ENCODE peak calls at places on chromosomes 2 and 18, in nine cellular contexts. One of them, this sample, is unnamed.

GRCh38 chr2:207474871-207475485 is 54.8 kb upstream of the CREB1 start:
- DNase-seq in colonic mucosa: peak; percentile 39
- DNase-seq in lower lobe of right lung: no peak
- DNase-seq in MM.1S: peak; percentile 52
- DNase-seq in cardiac muscle cell: peak; percentile 75
- DNase-seq in IMR-90: peak; percentile 68
- DNase-seq in heart left ventricle: no peak
- DNase-seq in mesendoderm: peak; percentile 61
- DNase-seq in fibroblast of mammary gland: peak; percentile 77
- DNase-seq in this sample: no peak

GRCh38 chr2:240213476-240214391 is 73.3 kb upstream of the OTOS start:
- DNase-seq in IMR-90: no peak
- DNase-seq in heart left ventricle: peak; percentile 58
- DNase-seq in mesendoderm: no peak
- DNase-seq in cardiac muscle cell: no peak
- DNase-seq in colonic mucosa: no peak
- DNase-seq in lower lobe of right lung: no peak
- DNase-seq in fibroblast of mammary gland: no peak
- DNase-seq in MM.1S: no peak
- DNase-seq in this sample: no peak

GRCh38 chr2:69798466-69798908 is 31.0 kb upstream of the GMCL1 start:
- DNase-seq in IMR-90: peak; percentile 24
- DNase-seq in cardiac muscle cell: no peak
- DNase-seq in colonic mucosa: no peak
- DNase-seq in heart left ventricle: no peak
- DNase-seq in fibroblast of mammary gland: peak; percentile 53
- DNase-seq in mesendoderm: peak; percentile 77
- DNase-seq in lower lobe of right lung: no peak
- DNase-seq in MM.1S: peak; percentile 29
- DNase-seq in this sample: no peak

GRCh38 chr18:79735071-79735980 is 55.7 kb downstream of the CTDP1 start:
- DNase-seq in cardiac muscle cell: no peak
- DNase-seq in MM.1S: no peak
- DNase-seq in fibroblast of mammary gland: no peak
- DNase-seq in colonic mucosa: no peak
- DNase-seq in heart left ventricle: no peak
- DNase-seq in lower lobe of right lung: peak; percentile 43
- DNase-seq in mesendoderm: no peak
- DNase-seq in IMR-90: no peak
- DNase-seq in this sample: no peak

GRCh38 chr2:9897331-9897737 is 54.1 kb downstream of the TAF1B start:
- DNase-seq in lower lobe of right lung: no peak
- DNase-seq in mesendoderm: peak; percentile 29
- DNase-seq in MM.1S: no peak
- DNase-seq in cardiac muscle cell: peak; percentile 93
- DNase-seq in heart left ventricle: peak; percentile 57
- DNase-seq in fibroblast of mammary gland: peak; percentile 99
- DNase-seq in IMR-90: peak; percentile 96
- DNase-seq in colonic mucosa: peak; percentile 50
- DNase-seq in this sample: peak; percentile 73

GRCh38 chr2:152743004-152743403 is 24.6 kb downstream of the ARL6IP6 start:
- DNase-seq in lower lobe of right lung: no peak
- DNase-seq in colonic mucosa: no peak
- DNase-seq in fibroblast of mammary gland: peak; percentile 14
- DNase-seq in IMR-90: no peak
- DNase-seq in cardiac muscle cell: peak; percentile 16
- DNase-seq in mesendoderm: peak; percentile 36
- DNase-seq in heart left ventricle: no peak
- DNase-seq in MM.1S: peak; percentile 32
- DNase-seq in this sample: no peak

GRCh38 chr18:42274488-42275137 is 319.6 kb downstream of the PIK3C3 start:
- DNase-seq in MM.1S: peak; percentile 18
- DNase-seq in colonic mucosa: no peak
- DNase-seq in cardiac muscle cell: peak; percentile 64
- DNase-seq in heart left ventricle: no peak
- DNase-seq in IMR-90: peak; percentile 10
- DNase-seq in lower lobe of right lung: no peak
- DNase-seq in fibroblast of mammary gland: peak; percentile 35
- DNase-seq in mesendoderm: peak; percentile 70
- DNase-seq in this sample: no peak

GRCh38 chr18:46677609-46678470 is 20.8 kb upstream of the LOXHD1 start:
- DNase-seq in lower lobe of right lung: no peak
- DNase-seq in cardiac muscle cell: no peak
- DNase-seq in heart left ventricle: no peak
- DNase-seq in mesendoderm: peak; percentile 53
- DNase-seq in MM.1S: no peak
- DNase-seq in fibroblast of mammary gland: peak; percentile 37
- DNase-seq in colonic mucosa: no peak
- DNase-seq in IMR-90: no peak
- DNase-seq in this sample: peak; percentile 35

GRCh38 chr2:216683846-216684245 is 11.5 kb downstream of the IGFBP5 start:
- DNase-seq in fibroblast of mammary gland: peak; percentile 98
- DNase-seq in mesendoderm: no peak
- DNase-seq in lower lobe of right lung: no peak
- DNase-seq in cardiac muscle cell: peak; percentile 98
- DNase-seq in heart left ventricle: no peak
- DNase-seq in colonic mucosa: no peak
- DNase-seq in IMR-90: peak; percentile 94
- DNase-seq in MM.1S: no peak
- DNase-seq in this sample: no peak

GRCh38 chr2:237492137-237492890 is 5.3 kb downstream of the MLPH start:
- DNase-seq in heart left ventricle: no peak
- DNase-seq in cardiac muscle cell: no peak
- DNase-seq in MM.1S: no peak
- DNase-seq in IMR-90: no peak
- DNase-seq in mesendoderm: no peak
- DNase-seq in lower lobe of right lung: no peak
- DNase-seq in colonic mucosa: no peak
- DNase-seq in fibroblast of mammary gland: peak; percentile 72
- DNase-seq in this sample: no peak

GRCh38 chr2:226644342-226644957 is 155.2 kb downstream of the IRS1 start:
- DNase-seq in cardiac muscle cell: peak; percentile 71
- DNase-seq in mesendoderm: no peak
- DNase-seq in heart left ventricle: no peak
- DNase-seq in MM.1S: no peak
- DNase-seq in IMR-90: peak; percentile 87
- DNase-seq in colonic mucosa: no peak
- DNase-seq in lower lobe of right lung: no peak
- DNase-seq in fibroblast of mammary gland: peak; percentile 89
- DNase-seq in this sample: no peak

GRCh38 chr2:68766378-68766845 is 31.8 kb downstream of the ARHGAP25 start:
- DNase-seq in fibroblast of mammary gland: no peak
- DNase-seq in colonic mucosa: peak; percentile 44
- DNase-seq in MM.1S: peak; percentile 84
- DNase-seq in lower lobe of right lung: peak; percentile 81
- DNase-seq in cardiac muscle cell: peak; percentile 93
- DNase-seq in heart left ventricle: no peak
- DNase-seq in mesendoderm: peak; percentile 34
- DNase-seq in IMR-90: peak; percentile 73
- DNase-seq in this sample: no peak

GRCh38 chr2:68765739-68766377 is 31.2 kb downstream of the ARHGAP25 start:
- DNase-seq in mesendoderm: peak; percentile 47
- DNase-seq in cardiac muscle cell: peak; percentile 34
- DNase-seq in lower lobe of right lung: no peak
- DNase-seq in MM.1S: peak; percentile 30
- DNase-seq in colonic mucosa: peak; percentile 8
- DNase-seq in heart left ventricle: no peak
- DNase-seq in IMR-90: peak; percentile 75
- DNase-seq in fibroblast of mammary gland: peak; percentile 26
- DNase-seq in this sample: no peak

GRCh38 chr2:68762665-68763064 is 28.1 kb downstream of the ARHGAP25 start:
- DNase-seq in fibroblast of mammary gland: no peak
- DNase-seq in mesendoderm: no peak
- DNase-seq in colonic mucosa: peak; percentile 5
- DNase-seq in lower lobe of right lung: no peak
- DNase-seq in cardiac muscle cell: peak; percentile 79
- DNase-seq in MM.1S: peak; percentile 84
- DNase-seq in IMR-90: peak; percentile 79
- DNase-seq in heart left ventricle: no peak
- DNase-seq in this sample: no peak

GRCh38 chr2:68764041-68764780 is 29.6 kb downstream of the ARHGAP25 start:
- DNase-seq in fibroblast of mammary gland: peak; percentile 15
- DNase-seq in mesendoderm: no peak
- DNase-seq in colonic mucosa: peak; percentile 17
- DNase-seq in MM.1S: no peak
- DNase-seq in cardiac muscle cell: no peak
- DNase-seq in IMR-90: peak; percentile 41
- DNase-seq in heart left ventricle: no peak
- DNase-seq in lower lobe of right lung: no peak
- DNase-seq in this sample: no peak

GRCh38 chr2:68764781-68765385 is 30.3 kb downstream of the ARHGAP25 start:
- DNase-seq in colonic mucosa: peak; percentile 15
- DNase-seq in cardiac muscle cell: peak; percentile 86
- DNase-seq in IMR-90: peak; percentile 92
- DNase-seq in MM.1S: no peak
- DNase-seq in lower lobe of right lung: no peak
- DNase-seq in mesendoderm: no peak
- DNase-seq in fibroblast of mammary gland: no peak
- DNase-seq in heart left ventricle: no peak
- DNase-seq in this sample: no peak
- H3K4me3 ChIP-seq in colonic mucosa: no peak overlapping the region
- H3K4me3 ChIP-seq in cardiac muscle cell: no peak overlapping the region
- H3K4me3 ChIP-seq in IMR-90: peak overlapping the region; percentile 7
- H3K4me3 ChIP-seq in MM.1S: peak overlapping the region; percentile 11
- H3K4me3 ChIP-seq in lower lobe of right lung: peak overlapping the region; percentile 12
- H3K4me3 ChIP-seq in mesendoderm: no peak overlapping the region
- H3K4me3 ChIP-seq in fibroblast of mammary gland: no peak overlapping the region
- H3K4me3 ChIP-seq in heart left ventricle: no peak overlapping the region
- H3K4me3 ChIP-seq in this sample: no peak overlapping the region

GRCh38 chr2:124049136-124049535 is 24.0 kb downstream of the CNTNAP5 start:
- DNase-seq in MM.1S: no peak
- DNase-seq in mesendoderm: no peak
- DNase-seq in colonic mucosa: no peak
- DNase-seq in IMR-90: no peak
- DNase-seq in fibroblast of mammary gland: no peak
- DNase-seq in heart left ventricle: no peak
- DNase-seq in lower lobe of right lung: no peak
- DNase-seq in cardiac muscle cell: no peak
- DNase-seq in this sample: no peak

GRCh38 chr2:124048102-124048501 is 23.0 kb downstream of the CNTNAP5 start:
- DNase-seq in mesendoderm: no peak
- DNase-seq in lower lobe of right lung: no peak
- DNase-seq in cardiac muscle cell: no peak
- DNase-seq in colonic mucosa: no peak
- DNase-seq in fibroblast of mammary gland: no peak
- DNase-seq in heart left ventricle: no peak
- DNase-seq in IMR-90: no peak
- DNase-seq in MM.1S: no peak
- DNase-seq in this sample: no peak

GRCh38 chr2:124046332-124046731 is 21.2 kb downstream of the CNTNAP5 start:
- DNase-seq in MM.1S: no peak
- DNase-seq in IMR-90: no peak
- DNase-seq in heart left ventricle: no peak
- DNase-seq in mesendoderm: no peak
- DNase-seq in lower lobe of right lung: no peak
- DNase-seq in fibroblast of mammary gland: no peak
- DNase-seq in colonic mucosa: no peak
- DNase-seq in cardiac muscle cell: no peak
- DNase-seq in this sample: no peak

GRCh38 chr2:124048664-124049063 is 23.6 kb downstream of the CNTNAP5 start:
- DNase-seq in colonic mucosa: no peak
- DNase-seq in IMR-90: no peak
- DNase-seq in fibroblast of mammary gland: no peak
- DNase-seq in MM.1S: no peak
- DNase-seq in lower lobe of right lung: no peak
- DNase-seq in mesendoderm: no peak
- DNase-seq in cardiac muscle cell: no peak
- DNase-seq in heart left ventricle: no peak
- DNase-seq in this sample: no peak

GRCh38 chr2:124050833-124051497 is 25.9 kb downstream of the CNTNAP5 start:
- DNase-seq in mesendoderm: no peak
- DNase-seq in heart left ventricle: no peak
- DNase-seq in colonic mucosa: no peak
- DNase-seq in MM.1S: no peak
- DNase-seq in fibroblast of mammary gland: no peak
- DNase-seq in IMR-90: no peak
- DNase-seq in lower lobe of right lung: no peak
- DNase-seq in cardiac muscle cell: no peak
- DNase-seq in this sample: no peak
- H3K4me3 ChIP-seq in mesendoderm: no peak overlapping the region
- H3K4me3 ChIP-seq in heart left ventricle: no peak overlapping the region
- H3K4me3 ChIP-seq in colonic mucosa: no peak overlapping the region
- H3K4me3 ChIP-seq in MM.1S: no peak overlapping the region
- H3K4me3 ChIP-seq in fibroblast of mammary gland: no peak overlapping the region
- H3K4me3 ChIP-seq in IMR-90: no peak overlapping the region
- H3K4me3 ChIP-seq in lower lobe of right lung: no peak overlapping the region
- H3K4me3 ChIP-seq in cardiac muscle cell: no peak overlapping the region
- H3K4me3 ChIP-seq in this sample: no peak overlapping the region

GRCh38 chr18:58866261-58867232 is 1.9 kb downstream of the ZNF532 start:
- DNase-seq in fibroblast of mammary gland: no peak
- DNase-seq in lower lobe of right lung: no peak
- DNase-seq in mesendoderm: no peak
- DNase-seq in IMR-90: no peak
- DNase-seq in colonic mucosa: no peak
- DNase-seq in MM.1S: no peak
- DNase-seq in cardiac muscle cell: no peak
- DNase-seq in heart left ventricle: no peak
- DNase-seq in this sample: no peak

GRCh38 chr18:58867281-58867961 is 2.7 kb downstream of the ZNF532 start:
- DNase-seq in IMR-90: no peak
- DNase-seq in mesendoderm: peak; percentile 98
- DNase-seq in lower lobe of right lung: no peak
- DNase-seq in heart left ventricle: no peak
- DNase-seq in MM.1S: no peak
- DNase-seq in colonic mucosa: no peak
- DNase-seq in fibroblast of mammary gland: no peak
- DNase-seq in cardiac muscle cell: no peak
- DNase-seq in this sample: no peak

GRCh38 chr18:58863539-58864145 is 1.0 kb upstream of the ZNF532 start:
- DNase-seq in lower lobe of right lung: peak; percentile 71
- DNase-seq in IMR-90: peak; percentile 30
- DNase-seq in mesendoderm: no peak
- DNase-seq in cardiac muscle cell: peak; percentile 61
- DNase-seq in MM.1S: peak; percentile 42
- DNase-seq in heart left ventricle: peak; percentile 82
- DNase-seq in fibroblast of mammary gland: no peak
- DNase-seq in colonic mucosa: peak; percentile 65
- DNase-seq in this sample: no peak

GRCh38 chr18:58865009-58865345 is 300 bp downstream of the ZNF532 start:
- DNase-seq in IMR-90: no peak
- DNase-seq in mesendoderm: no peak
- DNase-seq in MM.1S: no peak
- DNase-seq in colonic mucosa: no peak
- DNase-seq in heart left ventricle: no peak
- DNase-seq in fibroblast of mammary gland: no peak
- DNase-seq in lower lobe of right lung: no peak
- DNase-seq in cardiac muscle cell: no peak
- DNase-seq in this sample: no peak

GRCh38 chr18:58865714-58866113 is 1.0 kb downstream of the ZNF532 start:
- DNase-seq in mesendoderm: no peak
- DNase-seq in heart left ventricle: no peak
- DNase-seq in IMR-90: no peak
- DNase-seq in lower lobe of right lung: no peak
- DNase-seq in fibroblast of mammary gland: no peak
- DNase-seq in colonic mucosa: no peak
- DNase-seq in MM.1S: no peak
- DNase-seq in cardiac muscle cell: no peak
- DNase-seq in this sample: no peak
- H3K4me3 ChIP-seq in mesendoderm: no peak overlapping the region
- H3K4me3 ChIP-seq in heart left ventricle: peak overlapping the region; percentile 54
- H3K4me3 ChIP-seq in IMR-90: no peak overlapping the region
- H3K4me3 ChIP-seq in lower lobe of right lung: peak overlapping the region; percentile 12
- H3K4me3 ChIP-seq in fibroblast of mammary gland: no peak overlapping the region
- H3K4me3 ChIP-seq in colonic mucosa: no peak overlapping the region
- H3K4me3 ChIP-seq in MM.1S: no peak overlapping the region
- H3K4me3 ChIP-seq in cardiac muscle cell: peak overlapping the region; percentile 26
- H3K4me3 ChIP-seq in this sample: no peak overlapping the region

GRCh38 chr2:39568561-39569006 is 97.1 kb upstream of the TMEM178A start:
- DNase-seq in mesendoderm: no peak
- DNase-seq in cardiac muscle cell: peak; percentile 83
- DNase-seq in IMR-90: peak; percentile 84
- DNase-seq in MM.1S: no peak
- DNase-seq in fibroblast of mammary gland: peak; percentile 71
- DNase-seq in lower lobe of right lung: no peak
- DNase-seq in colonic mucosa: no peak
- DNase-seq in heart left ventricle: no peak
- DNase-seq in this sample: peak; percentile 50
- H3K4me3 ChIP-seq in mesendoderm: no peak overlapping the region
- H3K4me3 ChIP-seq in cardiac muscle cell: no peak overlapping the region
- H3K4me3 ChIP-seq in IMR-90: no peak overlapping the region
- H3K4me3 ChIP-seq in MM.1S: no peak overlapping the region
- H3K4me3 ChIP-seq in fibroblast of mammary gland: no peak overlapping the region
- H3K4me3 ChIP-seq in lower lobe of right lung: no peak overlapping the region
- H3K4me3 ChIP-seq in colonic mucosa: no peak overlapping the region
- H3K4me3 ChIP-seq in heart left ventricle: no peak overlapping the region
- H3K4me3 ChIP-seq in this sample: no peak overlapping the region